ENCODE peak calls at places on chromosomes 13 and 19, in four cellular contexts. O, D, R and U are unnamed samples. For H3K79me2, the result is how much of the 10 kb centered on the place peaks cover.

GRCh38 chr19:15292847-15293582 is 39.3 kb downstream of the BRD4 start:
- DNase-seq in D (no peak), R (no peak), O (no peak), U (no peak)

GRCh38 chr13:23695711-23696512 is 125.7 kb downstream of the TNFRSF19 start:
- DNase-seq in O (no peak), D (no peak), R (no peak), U (peak)

GRCh38 chr13:106105153-106105552 is 430.3 kb downstream of the EFNB2 start:
- DNase-seq in R (no peak), O (no peak), D (no peak), U (no peak)

GRCh38 chr19:28633223-28634030 is 579.5 kb downstream of the UQCRFS1 start:
- DNase-seq in O (no peak), R (no peak), D (peak), U (peak)

GRCh38 chr19:2207991-2208860 is 27.9 kb downstream of the PLEKHJ1 start:
- DNase-seq in D (peak), R (no peak), O (no peak), U (peak)

GRCh38 chr19:33201886-33202545 is 7.9 kb downstream of the LRP3 start:
- DNase-seq in D (no peak), O (no peak), R (no peak), U (no peak)

GRCh38 chr19:17107546-17108452 is 32.2 kb downstream of the MYO9B start:
- DNase-seq in O (peak), D (no peak), R (no peak), U (no peak)

GRCh38 chr13:48864100-48864499 is 111.6 kb upstream of the FNDC3A start:
- DNase-seq in O (no peak), R (no peak), D (no peak), U (no peak)

GRCh38 chr13:29961036-29961685 is 110.7 kb upstream of the UBL3 start:
- DNase-seq in O (no peak), D (no peak), R (no peak), U (no peak)

GRCh38 chr13:49418206-49418605 is 25.7 kb downstream of the CAB39L start:
- DNase-seq in D (no peak), O (no peak), R (no peak), U (no peak)

GRCh38 chr13:45456196-45456972 is 8.4 kb upstream of the COG3 start:
- DNase-seq in O (no peak), D (no peak), R (no peak), U (no peak)

GRCh38 chr19:23699521-23699860 is 12.5 kb upstream of the ZNF675 start:
- DNase-seq in O (no peak), D (no peak), R (no peak), U (no peak)

GRCh38 chr19:39997595-39998216 is 846 bp downstream of the ZNF546 start:
- DNase-seq in D (no peak), R (no peak), O (peak), U (no peak)

GRCh38 chr13:43204591-43204990 is 181.2 kb downstream of the DNAJC15 start:
- DNase-seq in D (no peak), R (no peak), O (no peak), U (no peak)

GRCh38 chr19:6020166-6020967 is 42.4 kb upstream of the RANBP3 start:
- DNase-seq in R (no peak), O (peak), D (no peak), U (no peak)

GRCh38 chr19:39212377-39212742 is 8.3 kb upstream of the SYCN start:
- DNase-seq in R (peak), O (no peak), D (peak), U (peak)

GRCh38 chr19:56400485-56400884 is 3.6 kb upstream of the ZNF583 start:
- DNase-seq in D (no peak), O (no peak), R (no peak), U (peak)

GRCh38 chr13:76882431-76882830 is 3.8 kb downstream of the KCTD12 start:
- DNase-seq in O (no peak), R (no peak), D (no peak), U (no peak)

GRCh38 chr19:46746281-46746965 is at the start of gene STRN4:
- DNase-seq in O (no peak), R (no peak), D (peak), U (peak)

GRCh38 chr13:76462003-76462402 is 424.2 kb downstream of the KCTD12 start:
- DNase-seq in R (no peak), D (no peak), O (no peak), U (no peak)

GRCh38 chr19:48720613-48721296 is 1.2 kb upstream of the MAMSTR start:
- DNase-seq in O (peak), D (peak), R (peak), U (peak)

GRCh38 chr19:55344444-55344843 is 4.8 kb downstream of the KMT5C start:
- DNase-seq in D (no peak), O (no peak), R (no peak), U (no peak)

GRCh38 chr13:101708115-101708514 is 255.6 kb downstream of the ITGBL1 start:
- DNase-seq in D (no peak), O (no peak), R (no peak), U (peak)

GRCh38 chr19:52535831-52536800 is 8.6 kb downstream of the ZNF808 start:
- DNase-seq in O (no peak), D (peak), R (peak), U (peak)

GRCh38 chr19:48292798-48293197 is 22.9 kb downstream of the ZNF114 start:
- DNase-seq in O (no peak), R (no peak), D (no peak), U (no peak)

GRCh38 chr13:80341771-80342271 is 895 bp upstream of the SPRY2 start:
- DNase-seq in D (no peak), O (peak), R (no peak), U (peak)

GRCh38 chr19:28128341-28128740 is 1084.6 kb downstream of the UQCRFS1 start:
- DNase-seq in O (no peak), R (no peak), D (no peak), U (no peak)

GRCh38 chr13:44191504-44192171 is 182.0 kb upstream of the SERP2 start:
- DNase-seq in O (peak), R (no peak), D (peak), U (peak)

GRCh38 chr19:801030-801860 is 4.0 kb downstream of the PTBP1 start:
- DNase-seq in O (no peak), D (peak), R (no peak), U (peak)

GRCh38 chr13:51303063-51303552 is 36.4 kb upstream of the SERPINE3 start:
- DNase-seq in O (no peak), D (no peak), R (no peak), U (peak)

GRCh38 chr13:24616514-24616913 is 63.7 kb upstream of the ATP12A start:
- DNase-seq in O (no peak), R (no peak), D (no peak), U (no peak)

GRCh38 chr19:2446390-2446789 is 10.4 kb downstream of the LMNB2 start:
- DNase-seq in D (no peak), R (no peak), O (no peak), U (no peak)

GRCh38 chr13:34748078-34748477 is 194.0 kb upstream of the NBEA start:
- DNase-seq in D (no peak), O (no peak), R (no peak), U (no peak)

GRCh38 chr19:55178781-55179569 is 1.1 kb downstream of the SYT5 start:
- DNase-seq in D (peak), O (peak), R (peak), U (peak)

GRCh38 chr13:85377783-85378182 is 421.4 kb downstream of the SLITRK6 start:
- DNase-seq in D (no peak), R (no peak), O (no peak), U (no peak)

GRCh38 chr19:5826531-5827341 is 12.8 kb downstream of the FUT6 start:
- DNase-seq in D (no peak), R (no peak), O (peak), U (peak)

GRCh38 chr13:46586766-46587509 is 34.0 kb downstream of the LRCH1 start:
- DNase-seq in D (no peak), O (no peak), R (no peak), U (no peak)
- H3K79me2 ChIP-seq in D (under half), O (half or more), R (half or more), U (half or more)

GRCh38 chr13:26295812-26296211 is 41.9 kb downstream of the CDK8 start:
- DNase-seq in O (no peak), R (no peak), D (no peak), U (no peak)

GRCh38 chr13:26299168-26299788 is 45.3 kb downstream of the CDK8 start:
- DNase-seq in D (no peak), O (no peak), R (no peak), U (no peak)

GRCh38 chr13:26305676-26306075 is 51.7 kb downstream of the CDK8 start:
- DNase-seq in D (no peak), R (no peak), O (no peak), U (no peak)

GRCh38 chr13:26300140-26300539 is 46.2 kb downstream of the CDK8 start:
- DNase-seq in O (no peak), R (no peak), D (no peak), U (no peak)
- TF ChIP-seq JUNB in O (no peak), R (no peak), D (no peak), U (no peak)

GRCh38 chr19:4378886-4379285 is 21.5 kb downstream of the SH3GL1 start:
- DNase-seq in D (no peak), R (no peak), O (no peak), U (no peak)
- H3K79me2 ChIP-seq in D (half or more), R (half or more), O (half or more), U (half or more)

GRCh38 chr19:44850641-44851109 is 4.6 kb downstream of the NECTIN2 start:
- DNase-seq in R (no peak), D (peak), O (no peak), U (no peak)
- TF ChIP-seq JUNB in R (no peak), D (no peak), O (no peak), U (no peak)

GRCh38 chr19:18906605-18907519 is 10.9 kb upstream of the CERS1 start:
- DNase-seq in R (no peak), D (no peak), O (no peak), U (no peak)

GRCh38 chr19:18910801-18911436 is 8.3 kb downstream of the COPE start:
- DNase-seq in D (no peak), O (no peak), R (no peak), U (no peak)

GRCh38 chr19:18908917-18909619 is 10.1 kb downstream of the COPE start:
- DNase-seq in O (no peak), R (no peak), D (no peak), U (no peak)

GRCh38 chr19:18912933-18913332 is 6.3 kb downstream of the COPE start:
- DNase-seq in O (no peak), R (no peak), D (no peak), U (no peak)

DNA sequence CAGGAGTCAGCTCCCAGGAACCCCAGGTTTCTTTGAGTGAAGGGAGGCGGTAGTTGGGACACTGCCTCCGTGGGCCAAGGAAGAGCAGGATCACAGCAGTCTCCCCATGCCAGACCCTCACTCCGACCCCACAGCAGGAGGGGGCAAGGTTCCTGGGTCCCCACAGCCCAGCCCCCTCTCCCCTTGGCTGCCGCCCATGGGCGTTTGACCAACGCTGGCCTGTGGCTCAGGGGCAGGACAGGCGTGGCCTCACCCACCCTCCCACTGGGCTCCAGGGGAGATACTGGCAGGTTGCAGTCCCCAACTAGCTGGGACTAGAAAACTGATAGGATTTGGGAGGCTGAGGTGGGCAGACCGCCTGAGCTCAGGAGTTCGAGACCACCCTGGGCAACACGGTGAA is 9.2 kb downstream of the COPE start:
- DNase-seq in R (no peak), D (no peak), O (no peak), U (no peak)
- H3K79me2 ChIP-seq in R (under half), D (under half), O (under half), U (under half)

GRCh38 chr13:110381029-110381360 is 73.9 kb downstream of the COL4A2 start:
- DNase-seq in D (no peak), O (no peak), R (no peak), U (no peak)
- TF ChIP-seq JUNB in D (no peak), O (no peak), R (no peak), U (no peak)

GRCh38 chr13:27968316-27969072 is 621 bp downstream of the CDX2 start:
- DNase-seq in O (no peak), D (no peak), R (no peak), U (peak)

GRCh38 chr13:27969073-27969865 is at the start of gene CDX2:
- DNase-seq in D (no peak), R (no peak), O (no peak), U (peak)

GRCh38 chr13:27970382-27971235 is 1.5 kb upstream of the CDX2 start:
- DNase-seq in D (no peak), O (no peak), R (no peak), U (no peak)

GRCh38 chr13:27971236-27971645 is 2.1 kb upstream of the CDX2 start:
- DNase-seq in O (no peak), R (no peak), D (no peak), U (peak)

DNA sequence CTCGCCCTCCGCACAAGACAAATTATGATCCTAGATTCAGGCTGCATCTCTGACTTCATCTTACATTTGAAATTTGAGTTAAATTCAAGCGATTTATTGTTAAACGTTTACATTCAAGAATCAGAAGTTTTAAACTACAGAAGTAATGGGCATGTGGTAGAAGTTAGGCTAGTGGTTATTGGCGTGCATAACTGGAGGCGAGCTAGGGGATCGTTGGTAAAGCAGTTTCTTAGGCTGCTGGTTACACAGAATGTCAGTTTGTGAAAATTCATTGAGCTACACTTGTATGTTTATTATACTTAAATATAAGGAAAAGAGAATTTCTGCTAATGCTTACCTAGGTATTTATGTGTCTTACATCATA is 733 bp upstream of the CDX2 start:
- DNase-seq in D (no peak), R (no peak), O (no peak), U (no peak)
- H3K79me2 ChIP-seq in D (under half), R (under half), O (under half), U (under half)

DNA sequence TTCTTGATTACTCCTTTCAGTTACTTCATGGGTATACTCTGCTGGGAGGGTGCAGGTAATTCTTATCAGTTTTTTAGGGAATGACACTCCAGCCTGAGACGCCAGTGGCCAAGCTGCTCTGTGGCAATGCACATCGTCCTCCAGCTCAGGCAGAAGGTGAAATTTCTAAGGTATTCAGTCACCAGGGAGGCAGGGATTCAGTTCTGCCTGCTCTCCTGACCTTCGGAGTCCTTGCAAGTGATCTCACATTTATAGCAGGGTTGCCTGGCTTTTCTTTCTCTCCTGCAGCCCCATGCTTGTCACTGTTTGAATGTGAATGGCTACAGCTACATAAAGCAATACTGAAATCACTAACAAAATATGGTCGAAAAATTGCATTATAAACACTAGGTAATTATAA is 1447.5 kb downstream of the EFNB2 start:
- DNase-seq in D (no peak), R (no peak), O (no peak), U (peak)
- TF ChIP-seq JUNB in D (no peak), R (no peak), O (no peak), U (no peak)

GRCh38 chr19:4015705-4016402 is 8.3 kb downstream of the PIAS4 start:
- DNase-seq in D (no peak), O (no peak), R (no peak), U (no peak)
- H3K79me2 ChIP-seq in D (under half), O (under half), R (under half), U (half or more)